ENCODE peak calls at places on chromosomes 3 and 15, in eight cellular contexts. E is EH, P is esophagus squamous epithelium, S is NCI-H774, O is ovary, Z is endothelial cell of umbilical vein, L is GM12865, R is body of pancreas. D is an unnamed sample.

GRCh38 chr3:108202080-108202479 is 20.1 kb downstream of the IFT57 start:
- DNase-seq in E (peak; percentile 75), P (no peak), S (no peak), O (no peak), Z (no peak), L (peak; percentile 18), R (no peak), D (no peak)

GRCh38 chr3:168183774-168184173 is 88.0 kb upstream of the GOLIM4 start:
- DNase-seq in E (no peak), P (no peak), S (no peak), O (no peak), Z (no peak), L (no peak), R (no peak), D (no peak)

GRCh38 chr3:42780892-42781700 is 8.0 kb upstream of the CCDC13 start:
- DNase-seq in E (peak; percentile 73), P (no peak), S (peak; percentile 10), O (no peak), Z (peak; percentile 78), L (peak; percentile 82), R (no peak), D (peak; percentile 36)

GRCh38 chr3:46695962-46696922 is 2.8 kb upstream of the ALS2CL start:
- DNase-seq in E (peak; percentile 84), P (no peak), S (no peak), O (peak; percentile 47), Z (no peak), L (peak; percentile 5), R (peak; percentile 41), D (no peak)

GRCh38 chr3:34357461-34357860 is 559.0 kb downstream of the PDCD6IP start:
- DNase-seq in E (no peak), P (no peak), S (peak; percentile 8), O (no peak), Z (no peak), L (no peak), R (no peak), D (no peak)

GRCh38 chr3:157070600-157070999 is 89.3 kb downstream of the CCNL1 start:
- DNase-seq in E (peak; percentile 43), P (no peak), S (no peak), O (no peak), Z (peak; percentile 35), L (no peak), R (peak; percentile 87), D (no peak)

GRCh38 chr15:98658831-98659699 is 10.7 kb downstream of the IGF1R start:
- DNase-seq in E (peak; percentile 62), P (no peak), S (peak; percentile 25), O (peak; percentile 41), Z (peak; percentile 51), L (peak; percentile 66), R (peak; percentile 53), D (peak; percentile 71)

GRCh38 chr15:39699531-39700110 is 83.0 kb downstream of the FSIP1 start:
- DNase-seq in E (peak; percentile 45), P (no peak), S (no peak), O (no peak), Z (no peak), L (no peak), R (no peak), D (no peak)

GRCh38 chr3:185347392-185347791 is 15.5 kb upstream of the MAP3K13 start:
- DNase-seq in E (no peak), P (no peak), S (no peak), O (no peak), Z (no peak), L (no peak), R (no peak), D (no peak)

GRCh38 chr3:72152551-72153476 is 367.9 kb upstream of the PROK2 start:
- DNase-seq in E (peak; percentile 73), P (no peak), S (no peak), O (peak; percentile 79), Z (peak; percentile 77), L (no peak), R (peak; percentile 90), D (peak; percentile 22)

GRCh38 chr3:123386477-123387040 is 62.3 kb downstream of the ADCY5 start:
- DNase-seq in E (no peak), P (no peak), S (no peak), O (peak; percentile 47), Z (no peak), L (no peak), R (no peak), D (no peak)

GRCh38 chr3:123286308-123287023 is 84.7 kb downstream of the SEC22A start:
- DNase-seq in E (peak; percentile 75), P (no peak), S (no peak), O (peak; percentile 43), Z (peak; percentile 52), L (peak; percentile 65), R (peak; percentile 52), D (peak; percentile 72)

GRCh38 chr3:152374260-152374990 is 105.7 kb downstream of the MBNL1 start:
- DNase-seq in E (peak; percentile 51), P (no peak), S (no peak), O (no peak), Z (no peak), L (peak; percentile 64), R (no peak), D (no peak)

GRCh38 chr3:12946661-12947316 is 105.4 kb upstream of the RPL32 start:
- DNase-seq in E (peak; percentile 65), P (no peak), S (no peak), O (no peak), Z (no peak), L (no peak), R (no peak), D (no peak)

GRCh38 chr3:112709929-112710328 is 69.0 kb upstream of the CCDC80 start:
- DNase-seq in E (peak; percentile 41), P (no peak), S (no peak), O (no peak), Z (no peak), L (no peak), R (no peak), D (no peak)

GRCh38 chr15:48641416-48641815 is 4.1 kb downstream of the FBN1 start:
- DNase-seq in E (peak; percentile 61), P (no peak), S (no peak), O (no peak), Z (peak; percentile 64), L (peak; percentile 63), R (no peak), D (no peak)

GRCh38 chr3:158313344-158313927 is 203.5 kb downstream of the RSRC1 start:
- DNase-seq in E (peak; percentile 55), P (no peak), S (no peak), O (no peak), Z (peak; percentile 43), L (peak; percentile 53), R (no peak), D (peak; percentile 29)

GRCh38 chr15:36965561-36966342 is 134.6 kb downstream of the MEIS2 start:
- DNase-seq in E (no peak), P (no peak), S (no peak), O (no peak), Z (no peak), L (no peak), R (peak; percentile 28), D (no peak)

GRCh38 chr3:184727357-184728060 is 15.6 kb upstream of the MAGEF1 start:
- DNase-seq in E (peak; percentile 81), P (no peak), S (peak; percentile 73), O (peak; percentile 74), Z (peak; percentile 65), L (peak; percentile 56), R (peak; percentile 76), D (peak; percentile 70)

GRCh38 chr15:96851613-96852012 is 521.1 kb downstream of the NR2F2 start:
- DNase-seq in E (no peak), P (no peak), S (no peak), O (no peak), Z (peak; percentile 43), L (no peak), R (no peak), D (peak; percentile 4)

GRCh38 chr3:23810342-23811116 is 4.8 kb downstream of the UBE2E1 start:
- DNase-seq in E (peak; percentile 25), P (no peak), S (peak; percentile 2), O (peak; percentile 50), Z (peak; percentile 36), L (peak; percentile 69), R (peak; percentile 63), D (peak; percentile 73)

GRCh38 chr3:148735597-148735996 is 37.9 kb downstream of the AGTR1 start:
- DNase-seq in E (no peak), P (no peak), S (no peak), O (no peak), Z (no peak), L (no peak), R (peak; percentile 24), D (no peak)

GRCh38 chr15:66886241-66886675 is 179.1 kb upstream of the SMAD3 start:
- DNase-seq in E (no peak), P (no peak), S (no peak), O (no peak), Z (no peak), L (no peak), R (no peak), D (no peak)

GRCh38 chr3:140062461-140062860 is 127.5 kb downstream of the CLSTN2 start:
- DNase-seq in E (no peak), P (no peak), S (no peak), O (no peak), Z (no peak), L (no peak), R (no peak), D (no peak)

GRCh38 chr15:47289667-47290066 is 427.6 kb upstream of the SEMA6D start:
- DNase-seq in E (no peak), P (no peak), S (no peak), O (no peak), Z (no peak), L (no peak), R (no peak), D (no peak)

GRCh38 chr3:20027136-20027535 is 13.1 kb upstream of the KAT2B start:
- DNase-seq in E (no peak), P (no peak), S (no peak), O (no peak), Z (peak; percentile 9), L (no peak), R (no peak), D (no peak)

D was measured in Calu3.